ENCODE peak calls at places on chromosomes 11 and 22, in five cellular contexts. A is SK-N-SH, F is heart right ventricle, J is neuronal stem cell, D is body of pancreas. H is an unnamed sample.

GRCh38 chr11:64914123-64914522 is 2.9 kb downstream of the ATG2A start:
- DNase-seq in J (no peak), A (no peak), D (no peak), F (no peak), H (no peak)

GRCh38 chr11:83545494-83545893 is 259.3 kb upstream of the CCDC90B start:
- DNase-seq in J (no peak), F (no peak), D (no peak), A (no peak), H (no peak)

GRCh38 chr11:97638825-97639224 is 1249.0 kb downstream of the JRKL start:
- DNase-seq in J (no peak), D (no peak), A (no peak), F (no peak), H (no peak)

GRCh38 chr22:35301370-35301874 is 1.7 kb downstream of the TOM1 start:
- DNase-seq in J (no peak), A (no peak), F (no peak), D (peak; percentile 28), H (peak; percentile 83)

GRCh38 chr11:72716291-72716690 is 35.9 kb downstream of the ARAP1 start:
- DNase-seq in F (no peak), J (no peak), A (peak; percentile 77), D (no peak), H (no peak)

GRCh38 chr11:9280655-9281301 is 15.6 kb upstream of the DENND5A start:
- DNase-seq in D (peak; percentile 47), F (no peak), A (no peak), J (no peak), H (no peak)

GRCh38 chr22:38718414-38718813 is 12.7 kb downstream of the GTPBP1 start:
- DNase-seq in J (no peak), D (peak; percentile 80), F (no peak), A (peak; percentile 45), H (peak; percentile 91)

GRCh38 chr11:120643254-120643653 is 131.7 kb downstream of the GRIK4 start:
- DNase-seq in A (no peak), D (no peak), J (no peak), F (no peak), H (no peak)

GRCh38 chr22:38290347-38290746 is 17.5 kb upstream of the TMEM184B start:
- DNase-seq in F (no peak), J (no peak), A (no peak), D (no peak), H (no peak)

GRCh38 chr11:20155683-20156279 is 4.5 kb downstream of the DBX1 start:
- DNase-seq in A (no peak), F (no peak), D (no peak), J (no peak), H (no peak)

GRCh38 chr11:20157768-20158167 is 2.5 kb downstream of the DBX1 start:
- DNase-seq in D (no peak), A (no peak), F (no peak), J (peak; percentile 65), H (no peak)

GRCh38 chr11:20156876-20157613 is 3.2 kb downstream of the DBX1 start:
- DNase-seq in F (no peak), A (no peak), D (peak; percentile 15), J (peak; percentile 73), H (no peak)

GRCh38 chr11:20154381-20154780 is 5.9 kb downstream of the DBX1 start:
- DNase-seq in J (no peak), A (no peak), F (no peak), D (no peak), H (no peak)

DNA sequence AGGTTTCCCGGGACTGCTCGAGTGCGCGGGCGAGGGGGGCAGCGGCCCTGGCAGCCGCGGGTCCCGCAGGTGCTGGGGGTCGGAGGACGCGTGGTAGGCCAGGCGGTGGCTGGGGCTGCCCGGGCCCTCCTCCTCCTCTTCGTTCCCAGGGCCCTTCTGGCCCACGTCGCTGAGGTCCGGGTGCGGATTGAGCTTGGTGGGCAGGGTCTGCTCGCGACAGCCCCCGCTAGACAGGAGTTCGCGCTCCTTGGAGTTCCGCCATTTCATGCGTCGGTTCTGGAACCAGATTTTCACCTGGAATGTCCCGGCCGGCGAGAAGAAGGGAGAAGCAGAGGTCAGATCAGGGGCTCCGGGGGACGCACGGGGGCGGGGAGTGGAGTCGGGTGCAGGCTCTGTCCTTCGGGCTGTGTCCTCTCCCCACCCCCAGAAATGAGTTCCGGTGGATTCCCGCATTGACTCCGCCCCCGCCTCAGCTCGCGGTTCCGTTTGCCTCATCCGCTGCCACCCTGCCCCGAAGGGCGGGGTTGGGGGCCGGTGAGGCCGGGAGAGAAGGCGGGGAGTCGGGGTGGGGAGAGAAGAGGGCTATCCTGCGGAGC is 3.9 kb downstream of the DBX1 start:
- DNase-seq in F (no peak), J (no peak), A (peak; percentile 24), D (peak; percentile 16), H (no peak)
- H3K36me3 ChIP-seq in F (no peaks in the 10 kb centered on the region), J (no peaks in the 10 kb centered on the region), A (no peaks in the 10 kb centered on the region), D (no peaks in the 10 kb centered on the region), H (no peaks in the 10 kb centered on the region)

GRCh38 chr11:130139401-130139800 is 20.2 kb upstream of the ST14 start:
- DNase-seq in F (no peak), D (no peak), A (no peak), J (no peak), H (no peak)
- H3K4me3 ChIP-seq in F (no peak overlapping the region), D (no peak overlapping the region), A (no peak overlapping the region), J (no peak overlapping the region), H (no peak overlapping the region)

GRCh38 chr11:103730151-103730940 is 306.1 kb upstream of the DDI1 start:
- DNase-seq in F (no peak), J (no peak), A (no peak), D (no peak), H (no peak)
- H3K9me3 ChIP-seq in F (no peaks in the 10 kb centered on the region), J (peaks cover 2% of the 10 kb centered on the region), A (no peaks in the 10 kb centered on the region), D (no peaks in the 10 kb centered on the region), H (no peaks in the 10 kb centered on the region)

GRCh38 chr11:58933661-58934060 is 5.6 kb upstream of the GLYATL1 start:
- DNase-seq in F (no peak), D (no peak), A (no peak), J (no peak), H (no peak)
- H3K36me3 ChIP-seq in F (no peaks in the 10 kb centered on the region), D (no peaks in the 10 kb centered on the region), A (no peaks in the 10 kb centered on the region), J (no peaks in the 10 kb centered on the region), H (no peaks in the 10 kb centered on the region)

DNA sequence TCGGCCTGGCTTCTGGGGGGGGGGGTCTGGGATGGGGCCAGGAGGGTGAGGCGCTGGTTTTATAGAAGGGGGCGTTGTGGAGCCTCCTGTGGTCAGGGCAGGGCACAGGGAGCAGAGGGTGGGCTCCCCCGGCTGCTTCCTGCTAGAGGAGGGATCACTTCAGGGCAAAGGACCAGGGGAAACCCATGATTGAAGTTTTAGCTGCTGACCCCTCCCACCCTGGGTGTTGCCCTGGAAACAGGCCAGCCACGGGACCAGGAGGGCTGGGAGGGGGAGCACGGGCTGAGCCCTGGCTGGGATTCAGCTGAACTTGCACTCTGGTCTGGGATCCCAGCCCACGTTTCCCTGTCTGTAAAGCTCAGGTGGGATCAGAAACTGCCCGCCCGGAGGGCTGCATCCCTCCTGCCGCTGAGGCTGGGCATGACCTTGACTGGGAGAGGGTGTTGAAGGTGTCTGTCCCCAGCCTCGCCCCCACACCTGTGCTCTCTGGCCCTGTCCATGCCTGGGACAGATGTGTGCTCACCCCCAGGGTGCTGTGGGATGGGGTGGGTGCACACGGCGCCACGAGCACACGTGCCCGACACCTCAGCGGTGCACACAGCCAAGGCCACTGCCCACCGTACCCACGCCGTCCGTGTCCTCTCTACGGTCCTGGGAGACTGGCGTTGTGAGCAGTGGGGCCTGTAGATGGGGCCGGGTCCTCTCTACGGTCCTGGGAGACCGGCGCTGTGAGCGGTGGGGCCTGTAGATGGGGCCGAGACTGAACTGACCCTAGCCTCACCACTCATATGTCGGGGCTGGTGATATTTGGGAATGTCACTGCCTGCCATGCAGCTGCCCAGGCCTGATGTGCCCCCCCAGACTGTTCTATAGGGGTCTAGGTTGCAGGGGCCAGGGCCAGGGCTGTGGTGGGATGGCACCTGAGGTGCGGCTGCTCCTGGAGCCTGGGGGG is 2.3 kb downstream of the TSPAN4 start:
- DNase-seq in A (peak; percentile 82), D (peak; percentile 86), F (peak; percentile 96), J (no peak), H (peak; percentile 99)
- H3K4me3 ChIP-seq in A (peak overlapping the region; percentile 95), D (no peak overlapping the region), F (peak overlapping the region; percentile 91), J (peak overlapping the region; percentile 96), H (peak overlapping the region; percentile 98)

DNA sequence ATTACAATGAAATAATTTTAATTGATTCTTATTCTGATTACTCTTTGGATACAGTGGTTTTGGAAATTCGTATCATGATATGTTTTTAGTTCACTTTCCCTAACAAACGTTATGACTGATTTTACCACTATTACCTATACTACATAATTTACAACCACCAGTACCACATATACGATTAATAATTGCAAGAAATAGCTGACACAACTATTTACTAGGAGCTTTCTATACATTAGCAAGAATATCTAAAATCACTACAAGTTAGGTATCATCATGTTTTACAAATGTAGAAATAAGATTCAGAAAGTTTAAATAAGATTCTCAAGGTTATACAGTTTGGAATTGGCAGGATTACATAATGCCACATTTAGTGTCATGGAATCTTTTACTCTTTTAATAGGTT is 1401.1 kb upstream of the RAG2 start:
- DNase-seq in A (no peak), F (no peak), D (no peak), J (no peak), H (no peak)
- H3K9me3 ChIP-seq in A (no peaks in the 10 kb centered on the region), F (no peaks in the 10 kb centered on the region), D (no peaks in the 10 kb centered on the region), J (no peaks in the 10 kb centered on the region), H (peaks cover 6% of the 10 kb centered on the region)

DNA sequence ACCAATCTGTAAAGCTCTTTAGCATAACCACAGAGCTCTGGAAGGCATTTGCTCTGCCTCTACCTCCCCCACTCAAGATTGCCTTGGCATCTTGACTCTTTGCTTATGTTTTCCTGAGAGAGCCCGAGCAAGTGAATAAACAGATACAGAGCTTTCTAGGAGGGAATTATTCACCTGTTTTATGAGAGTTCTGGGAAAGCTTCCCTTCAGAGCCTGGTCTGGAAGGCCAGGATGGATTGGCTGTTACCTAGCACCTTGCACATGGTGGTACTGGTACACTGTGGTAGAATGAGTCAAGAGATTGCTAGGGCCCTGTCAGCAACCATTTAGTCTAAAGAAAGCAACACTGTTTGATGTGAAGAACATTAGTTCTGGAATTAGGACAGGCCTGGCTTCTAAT is 52.3 kb downstream of the CABIN1 start:
- DNase-seq in A (no peak), D (no peak), F (no peak), J (no peak), H (no peak)
- H3K36me3 ChIP-seq in A (peaks cover 42% of the 10 kb centered on the region), D (peaks cover 4% of the 10 kb centered on the region), F (peaks cover 86% of the 10 kb centered on the region), J (peaks cover 85% of the 10 kb centered on the region), H (peaks cover 47% of the 10 kb centered on the region)

DNA sequence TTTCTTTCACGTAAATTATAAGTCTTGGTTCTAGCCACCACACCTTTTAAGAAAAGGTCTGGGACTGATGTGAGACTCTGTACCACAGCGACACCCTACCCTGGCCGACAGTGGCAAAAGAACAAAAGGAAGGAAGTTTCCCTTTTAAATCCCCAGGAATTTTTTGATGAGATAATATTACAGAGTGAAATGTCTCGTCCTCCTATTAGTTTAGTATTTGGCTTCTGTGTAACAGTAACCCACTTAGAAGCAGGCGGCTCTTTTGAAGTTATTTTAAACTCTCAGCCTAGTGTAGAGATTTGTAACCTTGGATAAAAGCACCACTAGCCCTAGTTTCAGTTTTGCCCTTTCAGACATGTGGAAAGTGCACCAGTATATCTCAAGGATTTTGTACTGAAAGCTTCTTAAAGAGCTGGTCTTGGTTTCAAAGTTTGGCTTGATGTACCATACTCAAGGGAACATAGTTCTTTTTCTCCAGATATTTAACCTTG is 84.1 kb downstream of the C22orf31 start:
- DNase-seq in A (no peak), F (no peak), J (no peak), D (peak; percentile 48), H (no peak)
- H3K4me3 ChIP-seq in A (no peak overlapping the region), F (peak overlapping the region; percentile 31), J (no peak overlapping the region), D (no peak overlapping the region), H (peak overlapping the region; percentile 23)

DNA sequence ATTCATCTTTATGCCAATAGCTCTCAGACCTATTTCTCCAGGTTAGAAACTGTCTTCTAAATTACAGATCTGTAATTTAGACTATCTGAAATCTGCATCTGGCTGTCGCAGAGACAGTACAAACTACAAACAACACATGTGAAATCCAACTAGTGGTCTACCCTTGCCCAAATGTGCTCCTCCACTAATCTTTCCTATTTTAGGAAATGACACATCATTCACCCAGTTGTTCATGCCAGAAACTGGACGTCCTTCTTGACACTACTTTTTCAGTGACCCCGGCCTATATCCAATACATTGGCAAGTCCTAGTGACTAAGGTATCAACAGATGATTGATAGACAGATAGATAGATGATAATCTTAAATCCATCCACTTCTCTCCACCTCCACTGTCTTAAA is 2.8 kb upstream of the CTR9 start:
- DNase-seq in F (no peak), A (no peak), J (no peak), D (no peak), H (no peak)
- H3K9me3 ChIP-seq in F (no peaks in the 10 kb centered on the region), A (no peaks in the 10 kb centered on the region), J (no peaks in the 10 kb centered on the region), D (no peaks in the 10 kb centered on the region), H (no peaks in the 10 kb centered on the region)

H was measured in MG63.